ENCODE peak calls at places on chromosomes 13 and 19, in five cellular contexts. One of them, this sample, is unnamed.

GRCh38 chr19:28349604-28350003 is 863.3 kb downstream of the UQCRFS1 start:
- DNase-seq in HAP-1: no peak
- DNase-seq in iPS DF 6.9: no peak
- DNase-seq in AG10803: no peak
- DNase-seq in foreskin fibroblast: no peak
- DNase-seq in this sample: no peak

GRCh38 chr13:40288259-40288658 is 378.2 kb downstream of the FOXO1 start:
- DNase-seq in HAP-1: no peak
- DNase-seq in AG10803: no peak
- DNase-seq in foreskin fibroblast: no peak
- DNase-seq in iPS DF 6.9: no peak
- DNase-seq in this sample: no peak

GRCh38 chr13:77836423-77836822 is 82.2 kb downstream of the EDNRB start:
- DNase-seq in foreskin fibroblast: no peak
- DNase-seq in AG10803: no peak
- DNase-seq in HAP-1: no peak
- DNase-seq in iPS DF 6.9: no peak
- DNase-seq in this sample: peak

GRCh38 chr19:50925734-50926133 is 14.5 kb upstream of the KLK4 start:
- DNase-seq in foreskin fibroblast: no peak
- DNase-seq in HAP-1: no peak
- DNase-seq in AG10803: no peak
- DNase-seq in iPS DF 6.9: no peak
- DNase-seq in this sample: no peak

GRCh38 chr19:19457691-19458090 is 52.2 kb downstream of the GATAD2A start:
- DNase-seq in foreskin fibroblast: no peak
- DNase-seq in AG10803: no peak
- DNase-seq in HAP-1: no peak
- DNase-seq in iPS DF 6.9: no peak
- DNase-seq in this sample: no peak

GRCh38 chr13:98525852-98526512 is 50.9 kb downstream of the STK24 start:
- DNase-seq in iPS DF 6.9: no peak
- DNase-seq in HAP-1: no peak
- DNase-seq in AG10803: no peak
- DNase-seq in foreskin fibroblast: no peak
- DNase-seq in this sample: no peak

GRCh38 chr13:48492123-48493075 is 40.5 kb downstream of the RCBTB2 start:
- DNase-seq in iPS DF 6.9: no peak
- DNase-seq in HAP-1: no peak
- DNase-seq in foreskin fibroblast: peak
- DNase-seq in AG10803: peak
- DNase-seq in this sample: no peak

GRCh38 chr13:102667911-102668310 is 26.9 kb downstream of the METTL21C start:
- DNase-seq in HAP-1: no peak
- DNase-seq in iPS DF 6.9: no peak
- DNase-seq in AG10803: no peak
- DNase-seq in foreskin fibroblast: no peak
- DNase-seq in this sample: no peak

GRCh38 chr19:6737873-6738725 is 719 bp upstream of the GPR108 start:
- DNase-seq in iPS DF 6.9: no peak
- DNase-seq in HAP-1: no peak
- DNase-seq in foreskin fibroblast: peak
- DNase-seq in AG10803: peak
- DNase-seq in this sample: no peak

GRCh38 chr19:11971045-11971444 is 6.2 kb downstream of the ZNF763 start:
- DNase-seq in AG10803: no peak
- DNase-seq in foreskin fibroblast: no peak
- DNase-seq in HAP-1: no peak
- DNase-seq in iPS DF 6.9: no peak
- DNase-seq in this sample: no peak

GRCh38 chr19:1255186-1256161 is 7.1 kb downstream of the MIDN start:
- DNase-seq in foreskin fibroblast: no peak
- DNase-seq in AG10803: no peak
- DNase-seq in HAP-1: no peak
- DNase-seq in iPS DF 6.9: no peak
- DNase-seq in this sample: no peak

GRCh38 chr13:20370815-20371421 is 138.8 kb upstream of the GJB6 start:
- DNase-seq in AG10803: no peak
- DNase-seq in iPS DF 6.9: no peak
- DNase-seq in foreskin fibroblast: no peak
- DNase-seq in HAP-1: no peak
- DNase-seq in this sample: no peak

GRCh38 chr13:47472516-47472915 is 528.6 kb downstream of the SUCLA2 start:
- DNase-seq in iPS DF 6.9: no peak
- DNase-seq in foreskin fibroblast: no peak
- DNase-seq in AG10803: no peak
- DNase-seq in HAP-1: no peak
- DNase-seq in this sample: no peak

GRCh38 chr19:33098023-33098652 is 17.2 kb downstream of the GPATCH1 start:
- DNase-seq in AG10803: no peak
- DNase-seq in foreskin fibroblast: no peak
- DNase-seq in HAP-1: no peak
- DNase-seq in iPS DF 6.9: no peak
- DNase-seq in this sample: no peak

GRCh38 chr19:6736169-6736916 is 1.0 kb downstream of the GPR108 start:
- DNase-seq in AG10803: peak
- DNase-seq in HAP-1: peak
- DNase-seq in foreskin fibroblast: peak
- DNase-seq in iPS DF 6.9: no peak
- DNase-seq in this sample: peak

GRCh38 chr13:79741006-79741405 is 260.1 kb downstream of the NDFIP2 start:
- DNase-seq in iPS DF 6.9: no peak
- DNase-seq in AG10803: peak
- DNase-seq in foreskin fibroblast: peak
- DNase-seq in HAP-1: no peak
- DNase-seq in this sample: no peak

GRCh38 chr19:4866595-4867424 is 657 bp downstream of the PLIN3 start:
- DNase-seq in foreskin fibroblast: no peak
- DNase-seq in iPS DF 6.9: no peak
- DNase-seq in AG10803: peak
- DNase-seq in HAP-1: no peak
- DNase-seq in this sample: no peak

GRCh38 chr13:87661471-87661870 is 9.7 kb upstream of the SLITRK5 start:
- DNase-seq in foreskin fibroblast: no peak
- DNase-seq in AG10803: no peak
- DNase-seq in iPS DF 6.9: no peak
- DNase-seq in HAP-1: peak
- DNase-seq in this sample: peak

GRCh38 chr13:37039908-37040307 is 19.6 kb downstream of the SUPT20H start:
- DNase-seq in HAP-1: no peak
- DNase-seq in foreskin fibroblast: no peak
- DNase-seq in iPS DF 6.9: no peak
- DNase-seq in AG10803: no peak
- DNase-seq in this sample: no peak

GRCh38 chr13:25881136-25881926 is 170.5 kb downstream of the SHISA2 start:
- DNase-seq in iPS DF 6.9: no peak
- DNase-seq in HAP-1: no peak
- DNase-seq in foreskin fibroblast: no peak
- DNase-seq in AG10803: no peak
- DNase-seq in this sample: peak

GRCh38 chr19:7869453-7869909 is 4.7 kb downstream of the PRR36 start:
- DNase-seq in foreskin fibroblast: no peak
- DNase-seq in AG10803: no peak
- DNase-seq in HAP-1: peak
- DNase-seq in iPS DF 6.9: no peak
- DNase-seq in this sample: no peak
- H3K4me3 ChIP-seq in foreskin fibroblast: peak
- H3K4me3 ChIP-seq in AG10803: peak
- H3K4me3 ChIP-seq in HAP-1: peak
- H3K4me3 ChIP-seq in iPS DF 6.9: peak
- H3K4me3 ChIP-seq in this sample: peak

GRCh38 chr19:35859414-35859813 is 2.7 kb downstream of the KIRREL2 start:
- DNase-seq in HAP-1: no peak
- DNase-seq in iPS DF 6.9: no peak
- DNase-seq in foreskin fibroblast: no peak
- DNase-seq in AG10803: no peak
- DNase-seq in this sample: no peak

GRCh38 chr19:35853038-35853756 is 893 bp upstream of the NPHS1 start:
- DNase-seq in foreskin fibroblast: no peak
- DNase-seq in AG10803: no peak
- DNase-seq in HAP-1: no peak
- DNase-seq in iPS DF 6.9: no peak
- DNase-seq in this sample: no peak

GRCh38 chr19:35858311-35858710 is 1.6 kb downstream of the KIRREL2 start:
- DNase-seq in HAP-1: no peak
- DNase-seq in iPS DF 6.9: no peak
- DNase-seq in AG10803: no peak
- DNase-seq in foreskin fibroblast: no peak
- DNase-seq in this sample: no peak

GRCh38 chr19:35856546-35857149 is at the start of gene KIRREL2:
- DNase-seq in HAP-1: no peak
- DNase-seq in foreskin fibroblast: no peak
- DNase-seq in iPS DF 6.9: no peak
- DNase-seq in AG10803: no peak
- DNase-seq in this sample: no peak

GRCh38 chr19:35856001-35856400 is 710 bp upstream of the KIRREL2 start:
- DNase-seq in foreskin fibroblast: no peak
- DNase-seq in HAP-1: no peak
- DNase-seq in AG10803: no peak
- DNase-seq in iPS DF 6.9: no peak
- DNase-seq in this sample: no peak
- H3K4me3 ChIP-seq in foreskin fibroblast: no peak
- H3K4me3 ChIP-seq in HAP-1: peak
- H3K4me3 ChIP-seq in AG10803: no peak
- H3K4me3 ChIP-seq in iPS DF 6.9: peak
- H3K4me3 ChIP-seq in this sample: no peak

GRCh38 chr19:8149261-8150094 is at the start of gene FBN3:
- DNase-seq in AG10803: no peak
- DNase-seq in HAP-1: no peak
- DNase-seq in iPS DF 6.9: no peak
- DNase-seq in foreskin fibroblast: no peak
- DNase-seq in this sample: no peak
- H3K4me3 ChIP-seq in AG10803: no peak
- H3K4me3 ChIP-seq in HAP-1: peak
- H3K4me3 ChIP-seq in iPS DF 6.9: peak
- H3K4me3 ChIP-seq in foreskin fibroblast: no peak
- H3K4me3 ChIP-seq in this sample: no peak

GRCh38 chr19:18152817-18153554 is at the start of gene PIK3R2:
- DNase-seq in foreskin fibroblast: peak
- DNase-seq in HAP-1: peak
- DNase-seq in iPS DF 6.9: peak
- DNase-seq in AG10803: peak
- DNase-seq in this sample: peak

GRCh38 chr19:18152444-18152816 is 533 bp upstream of the PIK3R2 start:
- DNase-seq in foreskin fibroblast: peak
- DNase-seq in iPS DF 6.9: peak
- DNase-seq in HAP-1: peak
- DNase-seq in AG10803: peak
- DNase-seq in this sample: peak

GRCh38 chr19:18155095-18156087 is 2.4 kb downstream of the PIK3R2 start:
- DNase-seq in AG10803: no peak
- DNase-seq in iPS DF 6.9: no peak
- DNase-seq in foreskin fibroblast: no peak
- DNase-seq in HAP-1: no peak
- DNase-seq in this sample: no peak

GRCh38 chr19:18156268-18156667 is 3.3 kb downstream of the PIK3R2 start:
- DNase-seq in AG10803: no peak
- DNase-seq in foreskin fibroblast: no peak
- DNase-seq in iPS DF 6.9: no peak
- DNase-seq in HAP-1: no peak
- DNase-seq in this sample: no peak

GRCh38 chr19:18153555-18154134 is 682 bp downstream of the PIK3R2 start:
- DNase-seq in iPS DF 6.9: no peak
- DNase-seq in AG10803: no peak
- DNase-seq in foreskin fibroblast: no peak
- DNase-seq in HAP-1: no peak
- DNase-seq in this sample: no peak
- H3K4me3 ChIP-seq in iPS DF 6.9: peak
- H3K4me3 ChIP-seq in AG10803: peak
- H3K4me3 ChIP-seq in foreskin fibroblast: peak
- H3K4me3 ChIP-seq in HAP-1: peak
- H3K4me3 ChIP-seq in this sample: peak

GRCh38 chr19:3670796-3671679 is 29.2 kb downstream of the PIP5K1C start:
- DNase-seq in iPS DF 6.9: no peak
- DNase-seq in foreskin fibroblast: peak
- DNase-seq in HAP-1: no peak
- DNase-seq in AG10803: peak
- DNase-seq in this sample: peak
- H3K4me3 ChIP-seq in iPS DF 6.9: no peak
- H3K4me3 ChIP-seq in foreskin fibroblast: peak
- H3K4me3 ChIP-seq in HAP-1: no peak
- H3K4me3 ChIP-seq in AG10803: peak
- H3K4me3 ChIP-seq in this sample: no peak

GRCh38 chr13:112979406-112979902 is 10.4 kb downstream of the MCF2L start:
- DNase-seq in foreskin fibroblast: no peak
- DNase-seq in iPS DF 6.9: no peak
- DNase-seq in HAP-1: no peak
- DNase-seq in AG10803: no peak
- DNase-seq in this sample: no peak

GRCh38 chr13:112982281-112983041 is 13.4 kb downstream of the MCF2L start:
- DNase-seq in foreskin fibroblast: no peak
- DNase-seq in AG10803: no peak
- DNase-seq in HAP-1: no peak
- DNase-seq in iPS DF 6.9: no peak
- DNase-seq in this sample: no peak

GRCh38 chr13:112980441-112980840 is 11.4 kb downstream of the MCF2L start:
- DNase-seq in HAP-1: no peak
- DNase-seq in foreskin fibroblast: no peak
- DNase-seq in iPS DF 6.9: no peak
- DNase-seq in AG10803: no peak
- DNase-seq in this sample: no peak

GRCh38 chr13:112983042-112983305 is 14.0 kb downstream of the MCF2L start:
- DNase-seq in AG10803: no peak
- DNase-seq in iPS DF 6.9: no peak
- DNase-seq in HAP-1: no peak
- DNase-seq in foreskin fibroblast: no peak
- DNase-seq in this sample: no peak

DNA sequence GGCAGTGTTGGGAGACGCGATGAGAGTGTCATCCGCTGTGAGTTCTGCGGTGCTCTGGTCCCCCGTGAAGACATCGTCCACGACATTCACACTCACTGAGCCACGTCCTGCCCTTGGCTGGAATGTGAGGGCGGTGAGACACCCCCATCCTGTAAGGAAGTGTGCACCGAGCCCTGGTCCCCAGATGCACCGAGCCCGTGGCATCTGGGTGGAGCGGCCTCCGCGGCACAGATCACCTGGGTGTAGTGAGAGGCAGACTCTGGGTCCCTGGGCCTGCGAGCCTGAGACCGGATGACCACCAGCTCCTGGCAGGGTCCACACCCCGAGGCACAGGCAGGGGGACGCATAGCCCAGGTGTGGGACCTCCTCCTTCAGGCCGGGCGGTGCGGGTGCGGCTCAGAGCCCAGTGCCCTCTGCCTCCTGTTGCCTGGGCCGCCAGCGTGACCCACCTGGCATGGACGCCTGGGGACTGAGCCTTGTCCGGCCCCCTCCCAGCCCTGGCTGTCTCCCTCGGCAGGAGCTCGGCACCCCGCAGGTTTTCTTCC is 12.4 kb downstream of the MCF2L start:
- DNase-seq in iPS DF 6.9: no peak
- DNase-seq in foreskin fibroblast: no peak
- DNase-seq in AG10803: no peak
- DNase-seq in HAP-1: no peak
- DNase-seq in this sample: no peak
- H3K4me3 ChIP-seq in iPS DF 6.9: no peak
- H3K4me3 ChIP-seq in foreskin fibroblast: no peak
- H3K4me3 ChIP-seq in AG10803: no peak
- H3K4me3 ChIP-seq in HAP-1: no peak
- H3K4me3 ChIP-seq in this sample: no peak

This sample was measured in skeletal muscle cell.